ENCODE peak calls at places on chromosome 2, in ten cellular contexts. Z is upper lobe of right lung; V is M059J; N is GM13977; H is Calu3; O is Ammon's horn; E is stomach; Y is fibroblast of the aortic adventitia; X is activated CD4-positive, alpha-beta T cell treated with anti-CD3 and anti-CD28 coated beads, Interleukin-2, amount 50 U/mL, for 1 hour; Q is hypothalamus. C is an unnamed sample.

GRCh38 chr2:182077451-182078142 is 91.9 kb downstream of the PPP1R1C start:
- DNase-seq in Z (no peak), V (peak), N (peak), H (peak), O (peak), E (peak), Y (peak), X (no peak), Q (no peak), C (peak)

GRCh38 chr2:241507430-241508239 is 749 bp downstream of the STK25 start:
- DNase-seq in Z (peak), V (peak), N (peak), H (peak), O (no peak), E (peak), Y (peak), X (peak), Q (no peak), C (no peak)

GRCh38 chr2:86621290-86621943 is 2.2 kb downstream of the RNF103 start:
- DNase-seq in Z (no peak), V (peak), N (no peak), H (no peak), O (no peak), E (no peak), Y (peak), X (no peak), Q (no peak), C (no peak)

GRCh38 chr2:110881908-110882307 is 149.5 kb downstream of the ACOXL start:
- DNase-seq in Z (no peak), V (no peak), N (no peak), H (no peak), O (no peak), E (no peak), Y (no peak), X (no peak), Q (no peak), C (no peak)

GRCh38 chr2:71668326-71669057 is 215.1 kb downstream of the DYSF start:
- DNase-seq in Z (peak), V (no peak), N (peak), H (no peak), O (no peak), E (no peak), Y (no peak), X (no peak), Q (no peak), C (no peak)

GRCh38 chr2:104658840-104659591 is 194.9 kb upstream of the POU3F3 start:
- DNase-seq in Z (no peak), V (peak), N (no peak), H (no peak), O (peak), E (no peak), Y (no peak), X (no peak), Q (no peak), C (no peak)

GRCh38 chr2:165237056-165237455 is 2.2 kb upstream of the SCN2A start:
- DNase-seq in Z (no peak), V (no peak), N (no peak), H (no peak), O (no peak), E (no peak), Y (no peak), X (no peak), Q (no peak), C (no peak)

GRCh38 chr2:101900375-101900774 is 91.4 kb upstream of the IL1R2 start:
- DNase-seq in Z (no peak), V (no peak), N (peak), H (no peak), O (no peak), E (no peak), Y (no peak), X (no peak), Q (no peak), C (no peak)

GRCh38 chr2:219557791-219558785 is 13.3 kb downstream of the OBSL1 start:
- DNase-seq in Z (no peak), V (no peak), N (no peak), H (no peak), O (no peak), E (no peak), Y (no peak), X (no peak), Q (no peak), C (no peak)

GRCh38 chr2:237434916-237435315 is 21.0 kb upstream of the COL6A3 start:
- DNase-seq in Z (no peak), V (peak), N (no peak), H (no peak), O (peak), E (no peak), Y (no peak), X (peak), Q (no peak), C (no peak)

GRCh38 chr2:96175951-96176350 is 30.7 kb upstream of the DUSP2 start:
- DNase-seq in Z (no peak), V (peak), N (no peak), H (no peak), O (no peak), E (no peak), Y (peak), X (no peak), Q (no peak), C (no peak)

GRCh38 chr2:348517-348916 is 60.6 kb upstream of the ALKAL2 start:
- DNase-seq in Z (no peak), V (peak), N (no peak), H (no peak), O (no peak), E (no peak), Y (peak), X (no peak), Q (no peak), C (no peak)

GRCh38 chr2:191617589-191617988 is 60.3 kb upstream of the NABP1 start:
- DNase-seq in Z (no peak), V (peak), N (peak), H (peak), O (no peak), E (no peak), Y (no peak), X (peak), Q (no peak), C (no peak)

GRCh38 chr2:230779141-230779523 is 66.5 kb downstream of the CAB39 start:
- DNase-seq in Z (no peak), V (no peak), N (peak), H (no peak), O (no peak), E (no peak), Y (no peak), X (no peak), Q (no peak), C (no peak)

GRCh38 chr2:71880846-71881610 is 266.6 kb downstream of the CYP26B1 start:
- DNase-seq in Z (no peak), V (peak), N (no peak), H (peak), O (no peak), E (no peak), Y (peak), X (no peak), Q (no peak), C (no peak)

GRCh38 chr2:19753314-19753713 is 148.5 kb downstream of the TTC32 start:
- DNase-seq in Z (no peak), V (no peak), N (no peak), H (no peak), O (no peak), E (no peak), Y (peak), X (no peak), Q (no peak), C (no peak)

C was measured in hippocampal formation.